ENCODE peak calls at places on chromosomes 5 and 9, in seven cellular contexts. I, V, C, G, D, K and W are unnamed samples.

GRCh38 chr5:141192110-141192725 is at the start of gene PCDHB10:
- DNase-seq in K (peak), I (no peak), V (peak), C (peak), D (peak), G (no peak), W (no peak)

GRCh38 chr5:68593211-68593701 is 377.7 kb downstream of the PIK3R1 start:
- DNase-seq in K (no peak), V (no peak), D (no peak), I (no peak), C (no peak), G (no peak), W (no peak)

GRCh38 chr5:55850839-55851674 is at the start of gene IL31RA:
- DNase-seq in C (no peak), K (no peak), D (no peak), V (peak), G (no peak), I (no peak), W (no peak)

GRCh38 chr5:26231316-26231715 is 807.1 kb downstream of the CDH9 start:
- DNase-seq in K (no peak), G (no peak), I (no peak), V (no peak), C (no peak), D (no peak), W (no peak)

GRCh38 chr9:114214181-114214580 is 58.8 kb downstream of the COL27A1 start:
- DNase-seq in I (no peak), D (no peak), C (no peak), G (no peak), V (no peak), K (no peak), W (no peak)

GRCh38 chr5:137497396-137498290 is 1.5 kb downstream of the SPOCK1 start:
- DNase-seq in K (peak), G (no peak), I (no peak), V (no peak), C (peak), D (no peak), W (no peak)

GRCh38 chr9:126154869-126155268 is 171.8 kb upstream of the MVB12B start:
- DNase-seq in I (no peak), G (no peak), K (no peak), C (no peak), D (no peak), V (no peak), W (no peak)

GRCh38 chr5:127009784-127010183 is 20.6 kb downstream of the MARCHF3 start:
- DNase-seq in D (no peak), G (no peak), C (no peak), V (no peak), K (no peak), I (no peak), W (no peak)

GRCh38 chr9:81902191-81902590 is 26.0 kb upstream of the SPATA31D4 start:
- DNase-seq in K (no peak), V (no peak), I (no peak), D (no peak), G (no peak), C (no peak), W (no peak)

GRCh38 chr5:156802501-156802900 is 47.6 kb upstream of the PPP1R2B start:
- DNase-seq in C (no peak), V (no peak), G (no peak), I (no peak), D (no peak), K (no peak), W (no peak)

GRCh38 chr5:65468633-65469032 is 13.1 kb downstream of the ADAMTS6 start:
- DNase-seq in I (no peak), V (no peak), G (no peak), D (no peak), K (no peak), C (no peak), W (no peak)

GRCh38 chr5:72209515-72210115 is 102.3 kb downstream of the MAP1B start:
- DNase-seq in V (no peak), G (no peak), C (no peak), I (no peak), D (no peak), K (no peak), W (no peak)

GRCh38 chr9:80595192-80595591 is 1023.4 kb downstream of the TLE4 start:
- DNase-seq in D (no peak), I (no peak), C (no peak), K (no peak), G (no peak), V (no peak), W (no peak)

GRCh38 chr9:80586786-80587185 is 1015.0 kb downstream of the TLE4 start:
- DNase-seq in I (no peak), K (no peak), V (no peak), C (no peak), G (no peak), D (no peak), W (no peak)

GRCh38 chr9:80596576-80596975 is 1024.8 kb downstream of the TLE4 start:
- DNase-seq in K (no peak), V (no peak), I (no peak), G (no peak), D (no peak), C (no peak), W (no peak)

GRCh38 chr9:80592413-80592812 is 1020.6 kb downstream of the TLE4 start:
- DNase-seq in D (no peak), I (no peak), K (no peak), G (no peak), V (no peak), C (no peak), W (no peak)
- TF ChIP-seq TAF1 in D (no peak), I (no peak), K (no peak), G (no peak), V (no peak), C (no peak), W (no peak)

GRCh38 chr9:138050472-138051330 is 173.1 kb downstream of the CACNA1B start:
- DNase-seq in K (peak), D (no peak), I (no peak), G (no peak), V (no peak), C (peak), W (no peak)

GRCh38 chr9:138051586-138052321 is 174.2 kb downstream of the CACNA1B start:
- DNase-seq in K (no peak), C (peak), G (peak), I (no peak), D (no peak), V (no peak), W (no peak)

GRCh38 chr9:138048184-138048583 is 170.6 kb downstream of the CACNA1B start:
- DNase-seq in I (no peak), G (no peak), K (no peak), D (no peak), V (no peak), C (peak), W (no peak)

GRCh38 chr9:138049085-138049778 is 171.7 kb downstream of the CACNA1B start:
- DNase-seq in C (peak), G (no peak), D (no peak), I (no peak), V (no peak), K (no peak), W (no peak)

GRCh38 chr9:138049779-138050471 is 172.3 kb downstream of the CACNA1B start:
- DNase-seq in C (peak), G (no peak), I (no peak), V (no peak), K (peak), D (no peak), W (no peak)
- TF ChIP-seq TAF1 in C (no peak), G (no peak), I (no peak), V (no peak), K (no peak), D (no peak), W (no peak)

DNA sequence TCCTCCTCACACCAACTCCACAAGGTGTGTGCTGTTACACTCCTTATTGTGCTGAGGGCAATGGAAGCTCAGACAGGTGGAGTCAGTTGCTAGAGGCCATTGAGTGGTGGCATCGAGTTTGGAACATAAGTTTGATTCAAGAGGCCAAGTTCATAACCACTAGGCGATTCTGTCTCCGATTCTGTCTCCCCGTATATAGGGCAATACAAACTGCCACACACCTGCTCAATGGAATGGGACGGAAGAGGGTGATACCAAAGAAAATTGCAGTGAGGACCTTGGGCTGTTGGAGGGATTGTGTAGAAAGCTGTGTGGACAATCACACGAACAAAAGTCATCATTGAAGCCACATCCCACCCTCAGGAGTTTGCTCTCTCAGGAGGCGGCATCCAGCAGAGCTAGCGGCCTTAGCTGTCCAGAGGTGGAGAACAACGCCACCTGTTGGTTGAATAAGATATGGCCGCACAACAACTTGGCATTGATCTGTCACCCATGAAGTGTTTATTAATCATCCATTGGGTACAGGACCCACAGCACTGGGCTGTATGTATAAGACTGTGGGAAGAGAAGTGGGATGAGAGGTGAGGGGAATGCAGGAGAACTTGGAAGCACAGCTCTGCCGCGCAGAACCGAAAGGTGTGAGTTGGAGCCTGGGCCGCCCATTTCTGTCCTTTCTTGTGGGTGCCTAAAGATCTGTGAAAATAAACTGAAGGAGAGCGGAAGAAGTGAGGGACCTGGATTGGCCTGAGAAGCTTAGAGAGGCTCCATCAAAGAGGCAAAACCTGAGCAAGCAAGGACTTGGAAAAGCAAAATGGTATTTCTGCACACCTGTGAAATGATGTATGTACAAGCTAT is 16.1 kb upstream of the NEUROG1 start:
- DNase-seq in K (peak), D (peak), C (peak), I (peak), V (peak), G (peak), W (peak)
- TF ChIP-seq TAF1 in K (no peak), D (no peak), C (no peak), I (no peak), V (no peak), G (no peak), W (no peak)

DNA sequence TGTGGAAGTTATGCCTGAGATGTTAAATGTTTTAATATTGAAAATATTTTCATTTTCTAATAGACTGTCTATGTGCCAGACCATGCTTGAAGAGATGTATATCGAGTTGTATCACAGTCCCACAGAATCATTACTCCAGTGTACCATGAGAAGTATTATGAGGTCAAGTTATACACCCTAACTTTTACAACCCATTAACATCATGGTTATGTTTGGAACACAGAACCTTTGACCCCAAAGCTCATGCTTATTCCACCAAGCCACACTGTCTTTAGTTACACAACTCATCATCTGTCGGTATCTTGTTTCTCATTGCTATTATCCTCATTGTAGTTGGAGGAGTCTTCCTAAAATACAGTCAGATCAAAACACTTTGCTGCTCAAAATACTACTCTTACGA is 248.0 kb downstream of the KCTD16 start:
- DNase-seq in C (no peak), D (no peak), I (no peak), K (no peak), G (no peak), V (no peak), W (no peak)
- TF ChIP-seq TAF1 in C (no peak), D (no peak), I (no peak), K (no peak), G (no peak), V (no peak), W (no peak)

GRCh38 chr9:118957585-118957984 is 411.6 kb downstream of the BRINP1 start:
- DNase-seq in K (no peak), D (no peak), C (no peak), G (no peak), I (no peak), V (no peak), W (no peak)
- TF ChIP-seq TAF1 in K (no peak), D (no peak), C (no peak), G (no peak), I (no peak), V (no peak), W (no peak)

DNA sequence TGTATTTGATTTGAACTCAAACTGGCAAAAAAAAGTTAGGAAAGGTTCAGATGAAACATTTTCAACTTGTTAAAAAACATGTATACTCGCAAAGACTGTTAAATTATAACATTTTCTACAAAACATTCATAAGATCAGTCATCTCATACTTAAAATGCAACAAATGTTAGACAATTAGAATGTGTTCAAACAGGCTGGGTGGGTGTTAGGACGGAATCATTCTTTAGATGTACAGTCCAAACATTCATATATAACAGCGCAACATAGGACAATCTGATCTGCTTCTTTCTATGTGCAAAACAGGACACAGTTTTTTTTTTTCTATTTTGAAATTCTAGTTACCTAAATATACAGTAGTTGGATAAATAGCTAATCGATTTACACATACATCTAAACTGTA is 22.2 kb downstream of the IL4 start:
- DNase-seq in K (no peak), I (no peak), D (no peak), C (no peak), G (no peak), V (no peak), W (no peak)
- TF ChIP-seq TAF1 in K (no peak), I (no peak), D (no peak), C (no peak), G (no peak), V (no peak), W (no peak)

GRCh38 chr9:2771101-2771500 is 53.8 kb downstream of the KCNV2 start:
- DNase-seq in I (no peak), G (no peak), D (peak), K (no peak), C (peak), V (no peak), W (no peak)

GRCh38 chr9:2771661-2772060 is 54.4 kb downstream of the KCNV2 start:
- DNase-seq in K (no peak), D (no peak), I (no peak), V (no peak), C (peak), G (no peak), W (no peak)

GRCh38 chr9:2767800-2768199 is 50.5 kb downstream of the KCNV2 start:
- DNase-seq in C (no peak), V (no peak), G (no peak), K (no peak), D (no peak), I (no peak), W (no peak)

GRCh38 chr9:2765250-2765880 is 48.1 kb downstream of the KCNV2 start:
- DNase-seq in D (no peak), C (no peak), G (no peak), K (no peak), V (no peak), I (no peak), W (no peak)

DNA sequence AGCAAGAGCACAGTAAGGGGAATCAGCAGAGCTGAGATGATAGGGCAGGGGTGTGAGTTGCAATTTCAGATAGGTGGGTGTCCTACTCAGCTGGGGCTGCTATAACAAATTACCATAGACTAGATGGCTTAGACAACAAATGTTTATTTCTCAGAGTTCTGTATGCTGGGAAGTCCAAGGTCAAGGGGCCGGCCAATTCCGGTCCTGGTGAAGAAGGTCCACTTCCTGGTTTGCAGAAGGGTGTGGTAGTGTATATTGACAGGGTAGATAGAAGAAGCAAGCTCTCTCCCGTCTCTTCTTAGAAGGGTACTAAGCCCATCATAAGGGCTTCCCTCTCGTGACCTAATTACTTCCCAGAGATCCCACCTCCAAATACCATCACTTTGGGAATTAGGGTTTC is 51.0 kb downstream of the KCNV2 start:
- DNase-seq in G (no peak), V (no peak), K (no peak), I (no peak), D (no peak), C (no peak), W (no peak)
- TF ChIP-seq TAF1 in G (no peak), V (no peak), K (no peak), I (no peak), D (no peak), C (no peak), W (no peak)